ENCODE peak calls at places on chromosomes 2 and 18, in seven cellular contexts. N is endothelial cell; X is activated CD8-positive, alpha-beta memory T cell treated with anti-CD3 and anti-CD28 coated beads for 48 hours; R is activated gamma-delta T cell treated with Interleukin-2 at 50 U/mL for 16 hours; G is NT2/D1; U is AG04450; V is frontal cortex. S is an unnamed sample.

GRCh38 chr2:197786010-197786877 is 1.1 kb upstream of the BOLL start:
- DNase-seq in N (peak; percentile 72), X (no peak), R (peak; percentile 33), G (peak; percentile 76), U (no peak), V (peak; percentile 26), S (no peak)

GRCh38 chr2:69741281-69742169 is at the start of gene ANXA4:
- DNase-seq in N (peak; percentile 67), X (peak; percentile 51), R (peak; percentile 47), G (no peak), U (peak; percentile 45), V (peak; percentile 57), S (peak; percentile 79)

GRCh38 chr2:106638043-106638442 is 150.9 kb downstream of the CD8B2 start:
- DNase-seq in N (no peak), X (no peak), R (no peak), G (no peak), U (no peak), V (peak; percentile 4), S (peak; percentile 0)

GRCh38 chr2:10526281-10526680 is 78.2 kb upstream of the ODC1 start:
- DNase-seq in N (no peak), X (no peak), R (no peak), G (no peak), U (no peak), V (no peak), S (no peak)

GRCh38 chr18:40676676-40677075 is 1278.4 kb upstream of the PIK3C3 start:
- DNase-seq in N (no peak), X (no peak), R (no peak), G (no peak), U (no peak), V (no peak), S (peak; percentile 67)

GRCh38 chr18:24073791-24074190 is 59.2 kb downstream of the TTC39C start:
- DNase-seq in N (no peak), X (no peak), R (no peak), G (no peak), U (no peak), V (no peak), S (no peak)

GRCh38 chr2:134932864-134933526 is 14.4 kb downstream of the CCNT2 start:
- DNase-seq in N (no peak), X (no peak), R (no peak), G (no peak), U (no peak), V (no peak), S (no peak)

GRCh38 chr2:29290293-29291052 is 175.3 kb downstream of the CLIP4 start:
- DNase-seq in N (peak; percentile 13), X (no peak), R (no peak), G (peak; percentile 73), U (no peak), V (no peak), S (no peak)

GRCh38 chr2:86393521-86394490 is 47.4 kb upstream of the KDM3A start:
- DNase-seq in N (no peak), X (no peak), R (no peak), G (no peak), U (no peak), V (no peak), S (peak; percentile 83)

GRCh38 chr2:200479617-200480292 is 30.1 kb downstream of the KCTD18 start:
- DNase-seq in N (no peak), X (no peak), R (no peak), G (no peak), U (peak; percentile 54), V (no peak), S (peak; percentile 54)

GRCh38 chr2:23757686-23758433 is 169.1 kb downstream of the ATAD2B start:
- DNase-seq in N (no peak), X (no peak), R (no peak), G (no peak), U (peak; percentile 47), V (no peak), S (peak; percentile 82)

GRCh38 chr2:27369471-27370025 is 590 bp downstream of the EIF2B4 start:
- DNase-seq in N (no peak), X (no peak), R (no peak), G (no peak), U (no peak), V (peak; percentile 66), S (peak; percentile 64)

GRCh38 chr2:233925402-233925801 is 8.2 kb downstream of the TRPM8 start:
- DNase-seq in N (no peak), X (no peak), R (no peak), G (no peak), U (no peak), V (no peak), S (no peak)

GRCh38 chr2:217307023-217307422 is 447.2 kb upstream of the TNP1 start:
- DNase-seq in N (no peak), X (no peak), R (no peak), G (no peak), U (no peak), V (no peak), S (no peak)

GRCh38 chr2:5520352-5520996 is 171.7 kb upstream of the SOX11 start:
- DNase-seq in N (no peak), X (no peak), R (no peak), G (no peak), U (peak; percentile 6), V (no peak), S (no peak)

GRCh38 chr2:199932312-199932855 is 21.3 kb downstream of the C2orf69 start:
- DNase-seq in N (no peak), X (no peak), R (no peak), G (no peak), U (no peak), V (no peak), S (peak; percentile 75)

GRCh38 chr2:60612028-60612427 is 58.6 kb upstream of the BCL11A start:
- DNase-seq in N (peak; percentile 28), X (no peak), R (no peak), G (no peak), U (no peak), V (no peak), S (no peak)

GRCh38 chr18:23071285-23071684 is 64.0 kb upstream of the CABLES1 start:
- DNase-seq in N (no peak), X (peak; percentile 21), R (peak; percentile 85), G (no peak), U (no peak), V (no peak), S (peak; percentile 79)

GRCh38 chr2:191247381-191248057 is 2.3 kb downstream of the MYO1B start:
- DNase-seq in N (no peak), X (no peak), R (no peak), G (peak; percentile 63), U (peak; percentile 88), V (peak; percentile 34), S (peak; percentile 93)

GRCh38 chr2:227617316-227618250 is at the start of gene SCYGR4:
- DNase-seq in N (no peak), X (no peak), R (no peak), G (no peak), U (no peak), V (no peak), S (no peak)

GRCh38 chr2:164430166-164430783 is 191.0 kb downstream of the GRB14 start:
- DNase-seq in N (peak; percentile 34), X (no peak), R (no peak), G (peak; percentile 40), U (peak; percentile 4), V (no peak), S (peak; percentile 53)

GRCh38 chr18:58603365-58604067 is 25.4 kb downstream of the ALPK2 start:
- DNase-seq in N (no peak), X (no peak), R (no peak), G (no peak), U (no peak), V (no peak), S (no peak)

GRCh38 chr18:12726774-12727550 is 24.1 kb downstream of the PSMG2 start:
- DNase-seq in N (peak; percentile 80), X (peak; percentile 16), R (peak; percentile 62), G (peak; percentile 65), U (peak; percentile 60), V (peak; percentile 69), S (peak; percentile 65)

GRCh38 chr2:102657770-102658169 is 38.4 kb downstream of the SLC9A2 start:
- DNase-seq in N (no peak), X (no peak), R (no peak), G (no peak), U (no peak), V (no peak), S (peak; percentile 3)

GRCh38 chr2:174781298-174781697 is 17.0 kb upstream of the CHRNA1 start:
- DNase-seq in N (no peak), X (no peak), R (no peak), G (no peak), U (no peak), V (no peak), S (no peak)

GRCh38 chr2:181658444-181658843 is 1.5 kb upstream of the CERKL start:
- DNase-seq in N (no peak), X (no peak), R (no peak), G (no peak), U (no peak), V (no peak), S (no peak)

GRCh38 chr2:133054297-133054696 is 384.3 kb upstream of the LYPD1 start:
- DNase-seq in N (no peak), X (no peak), R (no peak), G (no peak), U (no peak), V (no peak), S (peak; percentile 15)

S was measured in M059J.